ENCODE peak calls at places on chromosomes 4 and X, in eight cellular contexts. A is K562, C is stomach, L is testis, B is body of pancreas, V is HCT116, W is endothelial cell of umbilical vein, U is Peyer's patch. Z is an unnamed sample.

GRCh38 chr4:105840426-105841174 is 54.7 kb upstream of the NPNT start:
- DNase-seq in U (no peak), A (no peak), L (no peak), C (no peak), B (no peak), V (no peak), W (no peak), Z (no peak)

GRCh38 chr4:105422207-105422920 is 51.5 kb downstream of the PPA2 start:
- DNase-seq in L (no peak), B (no peak), W (no peak), U (no peak), C (no peak), A (no peak), V (no peak), Z (no peak)

GRCh38 chr4:176587920-176588319 is 204.8 kb downstream of the VEGFC start:
- DNase-seq in A (no peak), C (no peak), L (no peak), B (no peak), V (no peak), W (no peak), U (no peak), Z (no peak)

GRCh38 chr4:184168406-184169019 is 49.2 kb downstream of the ENPP6 start:
- DNase-seq in B (peak; percentile 83), U (peak; percentile 28), A (peak; percentile 78), W (peak; percentile 53), V (peak; percentile 22), C (peak; percentile 81), L (peak; percentile 86), Z (peak; percentile 80)

GRCh38 chr4:157075811-157076577 is at the start of gene GLRB:
- DNase-seq in C (no peak), W (peak; percentile 45), A (no peak), U (no peak), B (peak; percentile 61), L (peak; percentile 34), V (no peak), Z (peak; percentile 33)

GRCh38 chrX:24647257-24648058 is at the start of gene PCYT1B:
- DNase-seq in U (peak; percentile 47), A (peak; percentile 70), V (no peak), L (peak; percentile 90), C (peak; percentile 33), W (peak; percentile 73), B (peak; percentile 62), Z (peak; percentile 47)

GRCh38 chr4:67051000-67051789 is 494.1 kb downstream of the CENPC start:
- DNase-seq in U (no peak), B (no peak), A (no peak), V (no peak), C (no peak), L (no peak), W (no peak), Z (no peak)

GRCh38 chrX:22135994-22136684 is 104.0 kb downstream of the PHEX start:
- DNase-seq in A (peak; percentile 27), C (no peak), L (peak; percentile 23), W (peak; percentile 75), V (peak; percentile 16), U (no peak), B (peak; percentile 52), Z (no peak)

DNA sequence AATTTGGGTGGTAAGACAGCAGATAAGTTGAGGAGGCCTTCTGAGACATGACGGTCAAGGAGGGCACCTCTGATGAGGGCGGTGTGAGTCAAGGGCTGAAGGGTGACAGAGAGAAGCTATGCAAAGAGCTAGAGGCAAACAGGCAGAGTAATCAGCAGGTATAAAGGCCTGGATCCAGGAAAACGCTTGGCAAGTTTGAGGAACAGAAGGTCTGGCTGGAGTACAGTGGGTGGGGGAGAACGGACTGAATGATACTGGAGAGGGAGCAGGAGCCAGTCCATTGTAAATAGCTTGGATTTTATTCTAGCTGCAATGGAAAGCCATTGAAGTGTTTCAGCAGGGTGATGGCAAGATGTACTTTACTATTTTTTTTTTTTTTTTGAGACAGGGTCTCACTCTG is 39.3 kb downstream of the RAB33B start:
- DNase-seq in U (no peak), V (no peak), C (no peak), B (peak; percentile 32), A (no peak), W (no peak), L (no peak), Z (no peak)
- H3K27ac ChIP-seq in U (no peak overlapping the region), V (no peak overlapping the region), C (no peak overlapping the region), B (no peak overlapping the region), A (no peak overlapping the region), W (no peak overlapping the region), L (no peak overlapping the region), Z (no peak overlapping the region)

GRCh38 chr4:69830529-69831269 is 29.2 kb downstream of the SULT1E1 start:
- DNase-seq in C (peak; percentile 47), V (no peak), W (peak; percentile 64), U (no peak), B (peak; percentile 65), L (no peak), A (no peak), Z (peak; percentile 48)
- TF ChIP-seq POLR2A in C (no peak), V (no peak), W (no peak), U (peak; percentile 47), B (no peak), L (no peak), A (no peak), Z (peak; percentile 32)

GRCh38 chrX:13483773-13484172 is 85.6 kb upstream of the EGFL6 start:
- DNase-seq in C (no peak), A (no peak), U (no peak), B (no peak), L (no peak), W (no peak), V (no peak), Z (no peak)

GRCh38 chrX:13482764-13483552 is 86.4 kb upstream of the EGFL6 start:
- DNase-seq in W (no peak), C (no peak), A (no peak), V (no peak), L (no peak), U (no peak), B (no peak), Z (no peak)

GRCh38 chrX:13476384-13476783 is 93.0 kb upstream of the EGFL6 start:
- DNase-seq in B (no peak), A (no peak), C (no peak), V (no peak), U (no peak), W (no peak), L (no peak), Z (no peak)

GRCh38 chrX:13479452-13479813 is 90.0 kb upstream of the EGFL6 start:
- DNase-seq in A (no peak), B (no peak), C (no peak), V (no peak), L (no peak), W (no peak), U (no peak), Z (no peak)

DNA sequence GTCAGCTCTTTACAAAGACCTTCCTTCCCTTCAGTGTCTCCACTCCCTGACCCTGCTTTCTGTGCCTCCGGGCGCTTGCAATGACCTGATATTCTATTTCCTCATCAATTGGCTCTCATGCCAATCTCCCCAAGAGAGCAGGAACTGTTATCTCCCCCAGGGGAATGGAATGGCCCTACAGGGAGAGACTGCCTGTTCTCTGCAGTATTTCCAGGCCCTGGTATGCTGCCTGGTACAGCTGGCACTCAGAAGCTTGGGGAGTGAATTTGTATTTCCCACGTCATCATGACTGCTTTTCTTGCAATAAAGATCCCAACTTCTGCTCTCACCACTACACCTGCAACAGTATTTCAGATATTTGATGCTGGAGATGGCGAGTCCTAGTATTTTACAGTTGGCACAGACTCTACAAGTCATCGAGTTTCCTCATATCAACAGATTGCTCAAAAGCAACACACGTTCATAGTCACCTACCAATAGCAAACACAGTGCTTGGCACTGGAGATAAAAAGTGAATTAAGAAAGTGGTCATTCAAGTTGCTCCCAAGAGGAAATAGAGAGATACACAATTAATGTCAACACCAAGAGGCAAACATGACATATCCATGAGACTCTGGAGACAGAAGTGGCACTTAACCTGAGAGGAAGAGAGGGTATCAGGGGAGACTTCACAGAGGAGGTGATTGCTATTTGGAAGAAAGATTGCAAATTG is 90.5 kb upstream of the EGFL6 start:
- DNase-seq in B (no peak), W (no peak), V (no peak), L (no peak), C (no peak), U (no peak), A (no peak), Z (no peak)
- H3K27ac ChIP-seq in B (no peak overlapping the region), W (no peak overlapping the region), V (no peak overlapping the region), L (no peak overlapping the region), C (no peak overlapping the region), U (no peak overlapping the region), A (no peak overlapping the region), Z (no peak overlapping the region)

GRCh38 chr4:87947381-87948160 is 27.9 kb upstream of the SPP1 start:
- DNase-seq in L (no peak), C (no peak), W (no peak), U (no peak), V (no peak), B (no peak), A (no peak), Z (no peak)
- TF ChIP-seq POLR2A in L (no peak), C (no peak), W (no peak), U (no peak), V (no peak), B (no peak), A (no peak), Z (no peak)

Z was measured in right lobe of liver.